ENCODE peak calls at places on chromosomes 6 and 20, in nine cellular contexts. T is heart left ventricle, X is tibial nerve, C is spleen, Z is IMR-90, S is A549, Q is body of pancreas, N is adrenal gland, F is K562. L is an unnamed sample.

GRCh38 chr6:112701201-112701600 is 354.1 kb downstream of the RFPL4B start:
- DNase-seq in T (peak), X (peak), C (no peak), Z (peak), S (no peak), Q (no peak), N (no peak), F (no peak), L (no peak)

GRCh38 chr20:50191065-50191565 is 485 bp downstream of the CEBPB start:
- DNase-seq in T (peak), X (peak), C (peak), Z (no peak), S (no peak), Q (peak), N (peak), F (peak), L (peak)

GRCh38 chr6:126076992-126077664 is 90.8 kb downstream of the TRMT11 start:
- DNase-seq in T (no peak), X (peak), C (no peak), Z (no peak), S (no peak), Q (no peak), N (no peak), F (no peak), L (no peak)

GRCh38 chr20:13883425-13883824 is 98.6 kb downstream of the NDUFAF5 start:
- DNase-seq in T (no peak), X (no peak), C (no peak), Z (no peak), S (no peak), Q (peak), N (no peak), F (no peak), L (no peak)

GRCh38 chr6:138622967-138623366 is 123.7 kb upstream of the NHSL1 start:
- DNase-seq in T (no peak), X (no peak), C (no peak), Z (no peak), S (peak), Q (no peak), N (no peak), F (no peak), L (no peak)

GRCh38 chr6:62400521-62401259 is 114.7 kb upstream of the KHDRBS2 start:
- DNase-seq in T (no peak), X (no peak), C (no peak), Z (no peak), S (no peak), Q (no peak), N (no peak), F (no peak), L (no peak)

GRCh38 chr6:21078497-21078896 is 515.1 kb upstream of the SOX4 start:
- DNase-seq in T (no peak), X (no peak), C (no peak), Z (no peak), S (no peak), Q (no peak), N (no peak), F (no peak), L (no peak)

GRCh38 chr6:31888281-31889258 is 8.9 kb downstream of the EHMT2 start:
- DNase-seq in T (no peak), X (no peak), C (peak), Z (no peak), S (no peak), Q (no peak), N (no peak), F (peak), L (no peak)

GRCh38 chr6:151702851-151703629 is 104.4 kb upstream of the ESR1 start:
- DNase-seq in T (no peak), X (no peak), C (no peak), Z (no peak), S (no peak), Q (no peak), N (no peak), F (no peak), L (no peak)

GRCh38 chr6:26240981-26241770 is 123.8 kb upstream of the BTN3A2 start:
- DNase-seq in T (no peak), X (no peak), C (peak), Z (peak), S (no peak), Q (no peak), N (peak), F (no peak), L (peak)

GRCh38 chr6:121597654-121598053 is 162.2 kb downstream of the GJA1 start:
- DNase-seq in T (no peak), X (no peak), C (no peak), Z (peak), S (no peak), Q (no peak), N (no peak), F (no peak), L (no peak)

GRCh38 chr6:106300944-106301343 is 24.6 kb downstream of the ATG5 start:
- DNase-seq in T (no peak), X (peak), C (no peak), Z (peak), S (peak), Q (no peak), N (no peak), F (peak), L (no peak)

GRCh38 chr6:36075656-36076055 is 48.0 kb downstream of the MAPK14 start:
- DNase-seq in T (no peak), X (no peak), C (no peak), Z (no peak), S (peak), Q (no peak), N (no peak), F (peak), L (no peak)

GRCh38 chr6:33692760-33693158 is 18.7 kb downstream of the UQCC2 start:
- DNase-seq in T (no peak), X (no peak), C (peak), Z (peak), S (no peak), Q (peak), N (no peak), F (no peak), L (no peak)

GRCh38 chr20:17699931-17700351 is at the start of gene BANF2:
- DNase-seq in T (no peak), X (no peak), C (no peak), Z (no peak), S (no peak), Q (peak), N (no peak), F (no peak), L (no peak)

GRCh38 chr6:155448823-155449789 is 6.5 kb downstream of the NOX3 start:
- DNase-seq in T (no peak), X (no peak), C (no peak), Z (no peak), S (no peak), Q (no peak), N (peak), F (no peak), L (no peak)

GRCh38 chr6:130202782-130203181 is 20.0 kb downstream of the SAMD3 start:
- DNase-seq in T (no peak), X (no peak), C (no peak), Z (no peak), S (no peak), Q (no peak), N (no peak), F (peak), L (no peak)

GRCh38 chr6:144678844-144679243 is 393.7 kb downstream of the UTRN start:
- DNase-seq in T (no peak), X (no peak), C (no peak), Z (peak), S (no peak), Q (no peak), N (no peak), F (no peak), L (no peak)

GRCh38 chr6:122753688-122754056 is 25.8 kb upstream of the FABP7 start:
- DNase-seq in T (no peak), X (no peak), C (no peak), Z (no peak), S (no peak), Q (peak), N (peak), F (no peak), L (no peak)

GRCh38 chr20:40962733-40963504 is 65.7 kb upstream of the TOP1 start:
- DNase-seq in T (peak), X (peak), C (peak), Z (peak), S (peak), Q (peak), N (peak), F (peak), L (peak)

GRCh38 chr6:53465732-53466131 is 79.2 kb downstream of the GCLC start:
- DNase-seq in T (no peak), X (no peak), C (no peak), Z (peak), S (no peak), Q (peak), N (peak), F (no peak), L (peak)

GRCh38 chr20:57401565-57401918 is 10.3 kb downstream of the RBM38 start:
- DNase-seq in T (no peak), X (no peak), C (no peak), Z (no peak), S (no peak), Q (no peak), N (no peak), F (no peak), L (no peak)

GRCh38 chr20:17569616-17570346 is at the start of gene DSTN:
- DNase-seq in T (peak), X (peak), C (peak), Z (peak), S (peak), Q (peak), N (peak), F (peak), L (peak)

GRCh38 chr20:37543828-37544227 is 16.2 kb upstream of the BLCAP start:
- DNase-seq in T (no peak), X (no peak), C (no peak), Z (peak), S (peak), Q (no peak), N (peak), F (no peak), L (no peak)

GRCh38 chr6:67679566-67680296 is 955.4 kb upstream of the ADGRB3 start:
- DNase-seq in T (no peak), X (no peak), C (no peak), Z (no peak), S (no peak), Q (no peak), N (no peak), F (no peak), L (no peak)

GRCh38 chr6:37059344-37060194 is 54.1 kb downstream of the FGD2 start:
- DNase-seq in T (peak), X (peak), C (peak), Z (peak), S (peak), Q (peak), N (peak), F (peak), L (peak)

GRCh38 chr6:157236040-157236725 is 87.1 kb downstream of the TMEM242 start:
- DNase-seq in T (no peak), X (no peak), C (peak), Z (no peak), S (no peak), Q (no peak), N (no peak), F (no peak), L (no peak)

GRCh38 chr6:157233156-157233555 is 90.2 kb downstream of the TMEM242 start:
- DNase-seq in T (no peak), X (no peak), C (no peak), Z (no peak), S (no peak), Q (no peak), N (peak), F (no peak), L (peak)

GRCh38 chr6:157232161-157232895 is 91.0 kb downstream of the TMEM242 start:
- DNase-seq in T (no peak), X (no peak), C (no peak), Z (no peak), S (no peak), Q (no peak), N (no peak), F (no peak), L (no peak)

GRCh38 chr6:157235600-157236039 is 87.7 kb downstream of the TMEM242 start:
- DNase-seq in T (peak), X (peak), C (peak), Z (peak), S (peak), Q (peak), N (peak), F (no peak), L (no peak)

DNA sequence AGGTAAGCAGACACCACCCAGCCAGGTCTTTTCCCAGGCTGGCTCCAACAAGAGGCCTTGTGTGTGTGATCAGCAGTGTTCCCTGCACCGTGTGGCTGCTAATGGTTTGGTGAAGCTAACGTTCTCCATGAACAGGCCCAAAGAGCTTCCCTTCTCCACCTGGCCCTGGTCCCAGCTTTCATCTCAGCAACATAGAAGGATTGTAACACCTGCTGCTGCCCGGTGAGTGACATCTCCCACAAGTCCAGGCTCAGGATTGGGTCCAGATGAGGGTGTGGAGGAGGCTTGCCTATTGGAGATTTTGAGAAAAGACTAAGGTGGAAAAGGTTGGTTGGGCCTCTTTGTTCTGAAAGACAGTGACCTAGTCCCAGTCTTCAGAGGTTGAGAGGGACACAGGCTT is 89.6 kb downstream of the TMEM242 start:
- DNase-seq in T (no peak), X (no peak), C (no peak), Z (no peak), S (no peak), Q (no peak), N (no peak), F (no peak), L (no peak)
- H3K4me3 ChIP-seq in T (no peak), X (no peak), C (no peak), Z (no peak), S (no peak), Q (no peak), N (no peak), F (no peak), L (no peak)

GRCh38 chr6:38639498-38640215 is at the start of gene BTBD9:
- DNase-seq in T (peak), X (peak), C (peak), Z (peak), S (peak), Q (peak), N (peak), F (peak), L (peak)
- TF ChIP-seq POLR2A in T (peak), X (peak), C (peak), Z (peak), S (peak), Q (peak), N (peak), F (no peak), L (no peak)

DNA sequence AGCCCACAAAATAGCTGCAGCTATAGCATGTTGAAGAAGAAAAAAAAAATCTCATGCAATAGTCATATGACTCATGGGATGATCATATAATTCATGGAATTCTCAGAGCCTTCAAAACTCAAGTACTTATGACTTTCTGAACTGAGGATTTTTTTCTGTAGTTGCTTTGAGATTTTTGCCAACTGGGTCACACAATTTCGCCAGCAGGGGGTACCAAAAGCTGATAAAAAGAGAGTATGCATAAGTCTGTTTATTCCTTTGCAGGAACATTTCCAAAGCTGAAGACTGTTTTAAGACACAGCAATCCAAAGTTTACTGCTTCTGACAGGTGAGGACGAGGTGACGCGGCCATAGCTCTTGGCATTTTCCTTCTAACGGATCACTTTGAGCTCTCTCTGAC is 586.1 kb upstream of the CHD6 start:
- DNase-seq in T (no peak), X (peak), C (no peak), Z (no peak), S (peak), Q (peak), N (peak), F (no peak), L (no peak)
- TF ChIP-seq CTCF in T (peak), X (no peak), C (no peak), Z (no peak), S (no peak), Q (peak), N (peak), F (peak), L (no peak)

DNA sequence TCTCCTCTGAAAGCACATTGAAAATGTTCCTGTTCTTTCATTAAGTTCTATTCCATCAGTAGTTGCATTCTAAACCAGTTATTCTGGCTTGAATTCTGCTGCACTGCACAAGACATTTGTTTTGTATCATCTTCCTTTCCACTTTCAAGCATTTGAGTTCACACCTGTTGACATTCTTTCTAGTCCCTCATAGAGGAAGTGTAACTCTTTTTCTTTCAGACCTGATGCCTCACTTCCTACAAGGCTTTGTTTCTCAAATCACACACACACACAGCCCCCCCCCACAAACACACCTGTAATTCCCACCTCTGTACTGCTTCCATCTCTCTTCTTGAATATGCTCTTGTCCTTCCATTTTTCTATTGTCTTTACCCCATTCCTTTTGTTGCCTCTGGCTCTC is 50.9 kb downstream of the CCN2 start:
- DNase-seq in T (no peak), X (no peak), C (no peak), Z (no peak), S (no peak), Q (no peak), N (no peak), F (no peak), L (no peak)
- H3K4me3 ChIP-seq in T (no peak), X (no peak), C (no peak), Z (no peak), S (no peak), Q (no peak), N (no peak), F (no peak), L (no peak)

DNA sequence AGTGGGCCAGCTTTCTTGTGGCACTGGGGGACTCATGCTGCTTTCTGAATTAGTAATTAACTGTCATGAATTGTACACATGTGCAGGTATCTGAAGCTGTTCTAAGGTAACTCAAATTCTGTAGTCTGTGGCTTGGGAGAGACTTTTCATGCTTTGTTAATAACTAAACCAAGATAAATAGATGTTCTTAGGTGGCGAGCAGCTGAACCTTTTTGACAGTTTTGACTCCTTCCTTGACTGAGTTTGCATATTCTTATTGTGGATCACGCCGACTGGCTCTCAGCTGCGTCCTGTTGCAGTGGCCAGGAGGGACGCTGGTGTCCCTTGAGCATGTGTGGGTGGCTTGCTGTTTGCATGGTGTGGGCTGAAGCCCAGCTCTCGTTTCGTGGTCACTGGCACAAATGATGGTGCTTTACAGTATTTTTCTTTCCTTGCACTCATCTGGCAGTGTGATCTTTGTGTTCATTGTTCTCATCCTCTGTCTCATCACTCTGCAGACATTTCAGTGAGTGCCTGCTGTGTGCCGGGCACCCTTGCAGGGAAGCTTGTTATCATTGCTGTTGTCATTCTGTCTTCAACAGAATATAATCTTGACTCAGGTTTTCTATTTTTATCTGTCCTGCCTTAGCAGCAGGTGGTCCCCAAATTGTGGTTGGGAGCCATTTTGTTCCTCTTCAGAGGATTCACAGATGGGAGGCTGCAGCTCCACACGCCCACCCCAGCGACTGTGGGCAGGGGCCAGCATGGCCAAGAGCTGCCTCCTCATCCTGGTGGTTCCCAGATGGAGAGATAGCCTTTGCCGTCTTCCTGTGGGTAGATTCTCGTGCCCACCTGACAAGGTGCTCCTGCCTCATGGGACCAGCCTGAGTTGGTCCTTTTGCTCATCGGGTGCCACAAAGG is 39.6 kb downstream of the DUSP22 start:
- DNase-seq in T (no peak), X (no peak), C (peak), Z (no peak), S (no peak), Q (no peak), N (no peak), F (no peak), L (no peak)
- TF ChIP-seq POLR2A in T (no peak), X (no peak), C (no peak), Z (no peak), S (no peak), Q (no peak), N (no peak), F (no peak), L (no peak)

GRCh38 chr6:22471746-22472145 is 97.6 kb upstream of the HDGFL1 start:
- DNase-seq in T (no peak), X (no peak), C (no peak), Z (no peak), S (no peak), Q (no peak), N (no peak), F (no peak), L (no peak)

GRCh38 chr6:22468566-22468965 is 100.8 kb upstream of the HDGFL1 start:
- DNase-seq in T (no peak), X (no peak), C (no peak), Z (peak), S (no peak), Q (no peak), N (no peak), F (no peak), L (no peak)

GRCh38 chr6:22467645-22468044 is 101.7 kb upstream of the HDGFL1 start:
- DNase-seq in T (no peak), X (no peak), C (no peak), Z (no peak), S (no peak), Q (peak), N (no peak), F (no peak), L (no peak)

GRCh38 chr6:22471369-22471690 is 98.0 kb upstream of the HDGFL1 start:
- DNase-seq in T (no peak), X (no peak), C (no peak), Z (no peak), S (no peak), Q (no peak), N (no peak), F (no peak), L (no peak)

GRCh38 chr6:22470454-22471368 is 98.7 kb upstream of the HDGFL1 start:
- DNase-seq in T (peak), X (peak), C (no peak), Z (peak), S (peak), Q (peak), N (peak), F (no peak), L (peak)
- TF ChIP-seq CTCF in T (no peak), X (no peak), C (no peak), Z (peak), S (no peak), Q (peak), N (peak), F (no peak), L (no peak)

L was measured in lower leg skin.